ENCODE peak calls at places on chromosomes 16 and 17, in ten cellular contexts. One of them, this sample, is unnamed. For H3K4me1, the result is how much of the 10 kb centered on the place peaks cover.

GRCh38 chr17:30093463-30094147 is 23.0 kb upstream of the NSRP1 start:
- DNase-seq in right atrium auricular region: no peak
- DNase-seq in heart left ventricle: no peak
- DNase-seq in BE2C: peak
- DNase-seq in H1: no peak
- DNase-seq in body of pancreas: peak
- DNase-seq in effector memory CD4-positive, alpha-beta T cell: peak
- DNase-seq in stomach: peak
- DNase-seq in tibial nerve: no peak
- DNase-seq in CD8-positive, alpha-beta memory T cell: peak
- DNase-seq in this sample: peak

GRCh38 chr16:8251298-8251697 is 339.0 kb downstream of the TMEM114 start:
- DNase-seq in right atrium auricular region: no peak
- DNase-seq in heart left ventricle: no peak
- DNase-seq in BE2C: no peak
- DNase-seq in H1: no peak
- DNase-seq in body of pancreas: no peak
- DNase-seq in effector memory CD4-positive, alpha-beta T cell: no peak
- DNase-seq in stomach: no peak
- DNase-seq in tibial nerve: no peak
- DNase-seq in CD8-positive, alpha-beta memory T cell: no peak
- DNase-seq in this sample: no peak

GRCh38 chr17:20999044-20999573 is 43.7 kb downstream of the USP22 start:
- DNase-seq in right atrium auricular region: peak
- DNase-seq in heart left ventricle: no peak
- DNase-seq in BE2C: no peak
- DNase-seq in H1: no peak
- DNase-seq in body of pancreas: no peak
- DNase-seq in effector memory CD4-positive, alpha-beta T cell: no peak
- DNase-seq in stomach: no peak
- DNase-seq in tibial nerve: no peak
- DNase-seq in CD8-positive, alpha-beta memory T cell: no peak
- DNase-seq in this sample: no peak

GRCh38 chr16:76194621-76195015 is 82.6 kb upstream of the CNTNAP4 start:
- DNase-seq in right atrium auricular region: no peak
- DNase-seq in heart left ventricle: no peak
- DNase-seq in BE2C: no peak
- DNase-seq in H1: no peak
- DNase-seq in body of pancreas: no peak
- DNase-seq in effector memory CD4-positive, alpha-beta T cell: no peak
- DNase-seq in stomach: no peak
- DNase-seq in tibial nerve: no peak
- DNase-seq in CD8-positive, alpha-beta memory T cell: no peak
- DNase-seq in this sample: no peak

GRCh38 chr16:66294507-66294906 is 72.0 kb upstream of the CDH5 start:
- DNase-seq in right atrium auricular region: peak
- DNase-seq in heart left ventricle: no peak
- DNase-seq in BE2C: no peak
- DNase-seq in H1: no peak
- DNase-seq in body of pancreas: no peak
- DNase-seq in effector memory CD4-positive, alpha-beta T cell: no peak
- DNase-seq in stomach: no peak
- DNase-seq in tibial nerve: no peak
- DNase-seq in CD8-positive, alpha-beta memory T cell: no peak
- DNase-seq in this sample: no peak

GRCh38 chr16:50960517-50961202 is 190.4 kb downstream of the SALL1 start:
- DNase-seq in right atrium auricular region: no peak
- DNase-seq in heart left ventricle: no peak
- DNase-seq in BE2C: no peak
- DNase-seq in H1: no peak
- DNase-seq in body of pancreas: no peak
- DNase-seq in effector memory CD4-positive, alpha-beta T cell: no peak
- DNase-seq in stomach: peak
- DNase-seq in tibial nerve: no peak
- DNase-seq in CD8-positive, alpha-beta memory T cell: no peak
- DNase-seq in this sample: no peak

GRCh38 chr17:81295678-81296381 is 723 bp upstream of the SLC38A10 start:
- DNase-seq in right atrium auricular region: no peak
- DNase-seq in heart left ventricle: no peak
- DNase-seq in BE2C: no peak
- DNase-seq in H1: peak
- DNase-seq in body of pancreas: peak
- DNase-seq in effector memory CD4-positive, alpha-beta T cell: peak
- DNase-seq in stomach: peak
- DNase-seq in tibial nerve: no peak
- DNase-seq in CD8-positive, alpha-beta memory T cell: peak
- DNase-seq in this sample: peak

GRCh38 chr16:73050115-73051099 is 2.5 kb upstream of the ZFHX3 start:
- DNase-seq in right atrium auricular region: no peak
- DNase-seq in heart left ventricle: no peak
- DNase-seq in BE2C: no peak
- DNase-seq in H1: no peak
- DNase-seq in body of pancreas: no peak
- DNase-seq in effector memory CD4-positive, alpha-beta T cell: no peak
- DNase-seq in stomach: no peak
- DNase-seq in tibial nerve: no peak
- DNase-seq in CD8-positive, alpha-beta memory T cell: no peak
- DNase-seq in this sample: no peak

GRCh38 chr17:19023209-19023999 is 18.8 kb upstream of the FAM83G start:
- DNase-seq in right atrium auricular region: no peak
- DNase-seq in heart left ventricle: peak
- DNase-seq in BE2C: no peak
- DNase-seq in H1: no peak
- DNase-seq in body of pancreas: no peak
- DNase-seq in effector memory CD4-positive, alpha-beta T cell: no peak
- DNase-seq in stomach: no peak
- DNase-seq in tibial nerve: no peak
- DNase-seq in CD8-positive, alpha-beta memory T cell: no peak
- DNase-seq in this sample: no peak

GRCh38 chr16:53841884-53842283 is 137.9 kb downstream of the FTO start:
- DNase-seq in right atrium auricular region: no peak
- DNase-seq in heart left ventricle: no peak
- DNase-seq in BE2C: no peak
- DNase-seq in H1: no peak
- DNase-seq in body of pancreas: no peak
- DNase-seq in effector memory CD4-positive, alpha-beta T cell: no peak
- DNase-seq in stomach: no peak
- DNase-seq in tibial nerve: no peak
- DNase-seq in CD8-positive, alpha-beta memory T cell: no peak
- DNase-seq in this sample: no peak

GRCh38 chr17:767076-767475 is 15.0 kb downstream of the GLOD4 start:
- DNase-seq in right atrium auricular region: no peak
- DNase-seq in heart left ventricle: no peak
- DNase-seq in BE2C: no peak
- DNase-seq in H1: no peak
- DNase-seq in body of pancreas: no peak
- DNase-seq in effector memory CD4-positive, alpha-beta T cell: no peak
- DNase-seq in stomach: no peak
- DNase-seq in tibial nerve: no peak
- DNase-seq in CD8-positive, alpha-beta memory T cell: no peak
- DNase-seq in this sample: no peak

GRCh38 chr16:3793161-3793576 is 75.8 kb upstream of the TRAP1 start:
- DNase-seq in right atrium auricular region: peak
- DNase-seq in heart left ventricle: no peak
- DNase-seq in BE2C: no peak
- DNase-seq in H1: no peak
- DNase-seq in body of pancreas: no peak
- DNase-seq in effector memory CD4-positive, alpha-beta T cell: no peak
- DNase-seq in stomach: no peak
- DNase-seq in tibial nerve: peak
- DNase-seq in CD8-positive, alpha-beta memory T cell: no peak
- DNase-seq in this sample: no peak

GRCh38 chr17:81179220-81179619 is 13.2 kb upstream of the AATK start:
- DNase-seq in right atrium auricular region: no peak
- DNase-seq in heart left ventricle: no peak
- DNase-seq in BE2C: no peak
- DNase-seq in H1: no peak
- DNase-seq in body of pancreas: no peak
- DNase-seq in effector memory CD4-positive, alpha-beta T cell: no peak
- DNase-seq in stomach: no peak
- DNase-seq in tibial nerve: no peak
- DNase-seq in CD8-positive, alpha-beta memory T cell: no peak
- DNase-seq in this sample: peak

GRCh38 chr17:80998388-80999223 is 7.0 kb downstream of the CHMP6 start:
- DNase-seq in right atrium auricular region: no peak
- DNase-seq in heart left ventricle: no peak
- DNase-seq in BE2C: no peak
- DNase-seq in H1: no peak
- DNase-seq in body of pancreas: no peak
- DNase-seq in effector memory CD4-positive, alpha-beta T cell: no peak
- DNase-seq in stomach: no peak
- DNase-seq in tibial nerve: no peak
- DNase-seq in CD8-positive, alpha-beta memory T cell: no peak
- DNase-seq in this sample: no peak

GRCh38 chr16:69741519-69741918 is 13.2 kb downstream of the NOB1 start:
- DNase-seq in right atrium auricular region: no peak
- DNase-seq in heart left ventricle: no peak
- DNase-seq in BE2C: no peak
- DNase-seq in H1: no peak
- DNase-seq in body of pancreas: no peak
- DNase-seq in effector memory CD4-positive, alpha-beta T cell: no peak
- DNase-seq in stomach: no peak
- DNase-seq in tibial nerve: no peak
- DNase-seq in CD8-positive, alpha-beta memory T cell: no peak
- DNase-seq in this sample: no peak

GRCh38 chr16:842061-842476 is 41.5 kb upstream of the GNG13 start:
- DNase-seq in right atrium auricular region: no peak
- DNase-seq in heart left ventricle: peak
- DNase-seq in BE2C: no peak
- DNase-seq in H1: no peak
- DNase-seq in body of pancreas: no peak
- DNase-seq in effector memory CD4-positive, alpha-beta T cell: no peak
- DNase-seq in stomach: no peak
- DNase-seq in tibial nerve: no peak
- DNase-seq in CD8-positive, alpha-beta memory T cell: no peak
- DNase-seq in this sample: no peak

GRCh38 chr16:57533618-57534336 is 2.6 kb downstream of the CCDC102A start:
- DNase-seq in right atrium auricular region: no peak
- DNase-seq in heart left ventricle: peak
- DNase-seq in BE2C: peak
- DNase-seq in H1: no peak
- DNase-seq in body of pancreas: peak
- DNase-seq in effector memory CD4-positive, alpha-beta T cell: peak
- DNase-seq in stomach: peak
- DNase-seq in tibial nerve: no peak
- DNase-seq in CD8-positive, alpha-beta memory T cell: peak
- DNase-seq in this sample: no peak

GRCh38 chr16:67248401-67249177 is at the start of gene SLC9A5:
- DNase-seq in right atrium auricular region: no peak
- DNase-seq in heart left ventricle: peak
- DNase-seq in BE2C: peak
- DNase-seq in H1: no peak
- DNase-seq in body of pancreas: no peak
- DNase-seq in effector memory CD4-positive, alpha-beta T cell: no peak
- DNase-seq in stomach: no peak
- DNase-seq in tibial nerve: no peak
- DNase-seq in CD8-positive, alpha-beta memory T cell: peak
- DNase-seq in this sample: no peak

GRCh38 chr17:35709874-35710273 is 21.6 kb upstream of the RASL10B start:
- DNase-seq in right atrium auricular region: no peak
- DNase-seq in heart left ventricle: no peak
- DNase-seq in BE2C: no peak
- DNase-seq in H1: no peak
- DNase-seq in body of pancreas: no peak
- DNase-seq in effector memory CD4-positive, alpha-beta T cell: no peak
- DNase-seq in stomach: no peak
- DNase-seq in tibial nerve: no peak
- DNase-seq in CD8-positive, alpha-beta memory T cell: no peak
- DNase-seq in this sample: no peak
- H3K4me1 ChIP-seq in right atrium auricular region: half or more
- H3K4me1 ChIP-seq in heart left ventricle: under half
- H3K4me1 ChIP-seq in BE2C: under half
- H3K4me1 ChIP-seq in H1: under half
- H3K4me1 ChIP-seq in body of pancreas: half or more
- H3K4me1 ChIP-seq in effector memory CD4-positive, alpha-beta T cell: under half
- H3K4me1 ChIP-seq in stomach: under half
- H3K4me1 ChIP-seq in tibial nerve: under half
- H3K4me1 ChIP-seq in CD8-positive, alpha-beta memory T cell: under half
- H3K4me1 ChIP-seq in this sample: under half

DNA sequence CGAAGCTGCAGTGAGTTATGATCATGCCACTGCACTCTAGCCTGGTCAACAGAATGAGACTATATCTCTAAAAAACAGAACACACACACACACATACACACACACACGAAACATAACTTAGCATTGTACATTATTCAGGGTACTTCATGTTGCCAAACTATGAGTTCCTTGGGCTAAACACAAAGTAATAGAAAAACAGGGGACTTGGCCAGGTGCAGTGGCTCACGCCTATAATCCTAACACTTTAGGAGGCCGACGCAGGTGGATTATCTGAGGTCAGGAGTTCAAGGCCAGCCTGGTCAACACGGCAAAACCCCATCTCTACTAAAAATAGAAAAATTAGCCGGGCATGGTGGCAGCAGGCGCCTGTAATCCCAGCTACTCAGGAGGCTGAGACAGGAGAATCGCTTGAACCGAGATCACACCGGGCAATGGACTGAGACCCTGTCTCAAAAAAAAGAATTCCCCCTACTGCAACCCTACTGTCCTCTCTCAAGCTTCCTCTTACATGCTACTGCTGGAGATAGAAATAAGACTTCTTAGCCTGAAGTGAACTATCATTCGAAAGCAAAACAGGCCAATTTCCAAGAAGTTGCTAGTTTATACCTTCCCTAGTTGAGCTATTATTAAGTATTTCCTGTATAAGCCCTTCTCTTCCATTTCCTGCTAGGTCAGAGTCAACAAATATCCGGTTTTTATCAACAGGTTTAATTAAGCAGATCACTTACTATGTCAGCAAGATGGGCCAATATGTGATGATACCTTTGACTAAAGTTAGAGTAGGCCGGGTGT is 7.2 kb downstream of the LSM12 start:
- DNase-seq in right atrium auricular region: no peak
- DNase-seq in heart left ventricle: peak
- DNase-seq in BE2C: no peak
- DNase-seq in H1: no peak
- DNase-seq in body of pancreas: no peak
- DNase-seq in effector memory CD4-positive, alpha-beta T cell: no peak
- DNase-seq in stomach: no peak
- DNase-seq in tibial nerve: no peak
- DNase-seq in CD8-positive, alpha-beta memory T cell: no peak
- DNase-seq in this sample: no peak
- H3K4me1 ChIP-seq in right atrium auricular region: under half
- H3K4me1 ChIP-seq in heart left ventricle: under half
- H3K4me1 ChIP-seq in BE2C: under half
- H3K4me1 ChIP-seq in H1: under half
- H3K4me1 ChIP-seq in body of pancreas: under half
- H3K4me1 ChIP-seq in effector memory CD4-positive, alpha-beta T cell: under half
- H3K4me1 ChIP-seq in stomach: under half
- H3K4me1 ChIP-seq in tibial nerve: under half
- H3K4me1 ChIP-seq in CD8-positive, alpha-beta memory T cell: under half
- H3K4me1 ChIP-seq in this sample: under half

GRCh38 chr16:11359370-11359769 is 14.1 kb downstream of the RMI2 start:
- DNase-seq in right atrium auricular region: no peak
- DNase-seq in heart left ventricle: no peak
- DNase-seq in BE2C: no peak
- DNase-seq in H1: no peak
- DNase-seq in body of pancreas: peak
- DNase-seq in effector memory CD4-positive, alpha-beta T cell: no peak
- DNase-seq in stomach: no peak
- DNase-seq in tibial nerve: no peak
- DNase-seq in CD8-positive, alpha-beta memory T cell: no peak
- DNase-seq in this sample: no peak
- H3K4me1 ChIP-seq in right atrium auricular region: half or more
- H3K4me1 ChIP-seq in heart left ventricle: under half
- H3K4me1 ChIP-seq in BE2C: under half
- H3K4me1 ChIP-seq in H1: under half
- H3K4me1 ChIP-seq in body of pancreas: under half
- H3K4me1 ChIP-seq in effector memory CD4-positive, alpha-beta T cell: under half
- H3K4me1 ChIP-seq in stomach: under half
- H3K4me1 ChIP-seq in tibial nerve: under half
- H3K4me1 ChIP-seq in CD8-positive, alpha-beta memory T cell: half or more
- H3K4me1 ChIP-seq in this sample: half or more

GRCh38 chr17:40459646-40460584 is 16.7 kb downstream of the IGFBP4 start:
- DNase-seq in right atrium auricular region: no peak
- DNase-seq in heart left ventricle: peak
- DNase-seq in BE2C: peak
- DNase-seq in H1: no peak
- DNase-seq in body of pancreas: no peak
- DNase-seq in effector memory CD4-positive, alpha-beta T cell: no peak
- DNase-seq in stomach: no peak
- DNase-seq in tibial nerve: no peak
- DNase-seq in CD8-positive, alpha-beta memory T cell: no peak
- DNase-seq in this sample: no peak
- H3K4me1 ChIP-seq in right atrium auricular region: half or more
- H3K4me1 ChIP-seq in heart left ventricle: under half
- H3K4me1 ChIP-seq in BE2C: half or more
- H3K4me1 ChIP-seq in H1: under half
- H3K4me1 ChIP-seq in body of pancreas: under half
- H3K4me1 ChIP-seq in effector memory CD4-positive, alpha-beta T cell: under half
- H3K4me1 ChIP-seq in stomach: half or more
- H3K4me1 ChIP-seq in tibial nerve: half or more
- H3K4me1 ChIP-seq in CD8-positive, alpha-beta memory T cell: under half
- H3K4me1 ChIP-seq in this sample: under half